ENCODE peak calls at places on chromosomes 1 and 21, in six cellular contexts. E is spleen, U is stomach, L is upper lobe of left lung, S is heart left ventricle, M is IMR-90. O is an unnamed sample.

GRCh38 chr1:111032295-111032897 is 68.7 kb upstream of the LRIF1 start:
- DNase-seq in L (no peak), U (no peak), M (peak; percentile 27), S (no peak), E (no peak), O (no peak)

GRCh38 chr21:16741228-16741665 is 771.6 kb upstream of the CXADR start:
- DNase-seq in L (no peak), M (no peak), E (no peak), U (no peak), S (peak; percentile 44), O (no peak)

GRCh38 chr1:167618366-167618765 is 11.7 kb upstream of the RCSD1 start:
- DNase-seq in S (no peak), E (peak; percentile 82), L (no peak), M (no peak), U (no peak), O (peak; percentile 43)

GRCh38 chr1:16257968-16258367 is 21.0 kb upstream of the CPLANE2 start:
- DNase-seq in U (no peak), S (no peak), M (no peak), E (no peak), L (no peak), O (no peak)

GRCh38 chr1:21200767-21201166 is 24.1 kb upstream of the EIF4G3 start:
- DNase-seq in L (no peak), U (no peak), M (peak; percentile 62), S (no peak), E (no peak), O (no peak)

GRCh38 chr1:182565537-182565936 is 23.5 kb downstream of the RNASEL start:
- DNase-seq in M (no peak), E (no peak), U (no peak), S (no peak), L (no peak), O (no peak)

GRCh38 chr1:77553568-77554291 is 128.7 kb downstream of the ZZZ3 start:
- DNase-seq in U (no peak), M (no peak), S (no peak), E (no peak), L (no peak), O (no peak)

GRCh38 chr1:17538428-17539130 is 919 bp upstream of the ARHGEF10L start:
- DNase-seq in U (no peak), M (peak; percentile 44), S (peak; percentile 48), E (no peak), L (no peak), O (no peak)

GRCh38 chr1:231139125-231139649 is 22.7 kb upstream of the TRIM67 start:
- DNase-seq in M (peak; percentile 58), S (no peak), E (no peak), U (no peak), L (no peak), O (no peak)

GRCh38 chr1:187053876-187054275 is 225.1 kb downstream of the PLA2G4A start:
- DNase-seq in E (no peak), L (no peak), U (no peak), M (no peak), S (no peak), O (no peak)

GRCh38 chr1:2353215-2353906 is 38.0 kb downstream of the MORN1 start:
- DNase-seq in E (peak; percentile 44), L (no peak), U (no peak), S (peak; percentile 23), M (no peak), O (no peak)

GRCh38 chr1:9417695-9418094 is 121.6 kb upstream of the SLC25A33 start:
- DNase-seq in U (no peak), E (no peak), M (no peak), L (no peak), S (no peak), O (no peak)

GRCh38 chr1:18109756-18110597 is 2.4 kb downstream of the IGSF21 start:
- DNase-seq in E (peak; percentile 78), L (peak; percentile 83), M (no peak), U (peak; percentile 36), S (peak; percentile 66), O (peak; percentile 29)

GRCh38 chr1:23428136-23428905 is 3.8 kb upstream of the TCEA3 start:
- DNase-seq in E (no peak), M (no peak), L (no peak), S (no peak), U (no peak), O (no peak)

GRCh38 chr1:237104096-237104495 is 62.1 kb downstream of the RYR2 start:
- DNase-seq in S (no peak), U (no peak), E (no peak), M (no peak), L (no peak), O (no peak)

GRCh38 chr1:9374748-9375345 is 82.2 kb downstream of the SPSB1 start:
- DNase-seq in E (no peak), L (no peak), S (no peak), M (no peak), U (no peak), O (no peak)

GRCh38 chr21:38802050-38803026 is 3.4 kb upstream of the ETS2 start:
- DNase-seq in E (no peak), L (no peak), S (no peak), M (peak; percentile 57), U (no peak), O (no peak)

GRCh38 chr1:198763298-198763714 is 124.5 kb downstream of the PTPRC start:
- DNase-seq in S (no peak), M (peak; percentile 11), L (no peak), E (no peak), U (no peak), O (no peak)

GRCh38 chr1:84083321-84083720 is 60.8 kb upstream of the PRKACB start:
- DNase-seq in L (no peak), S (no peak), U (no peak), E (no peak), M (no peak), O (no peak)

GRCh38 chr1:151839457-151840409 is at the start of gene C2CD4D:
- DNase-seq in L (peak; percentile 91), S (no peak), U (peak; percentile 76), M (no peak), E (peak; percentile 83), O (peak; percentile 91)

GRCh38 chr1:41613646-41614592 is 129.4 kb upstream of the EDN2 start:
- DNase-seq in M (peak; percentile 86), U (no peak), E (no peak), S (no peak), L (peak; percentile 28), O (no peak)

GRCh38 chr1:222634180-222635013 is 16.5 kb downstream of the MIA3 start:
- DNase-seq in U (peak; percentile 67), M (peak; percentile 90), E (no peak), L (no peak), S (no peak), O (peak; percentile 89)

GRCh38 chr21:45831991-45832740 is 149.4 kb upstream of the COL6A1 start:
- DNase-seq in E (no peak), L (no peak), S (no peak), U (no peak), M (peak; percentile 71), O (peak; percentile 72)

GRCh38 chr1:32337855-32338636 is 2.0 kb upstream of the MARCKSL1 start:
- DNase-seq in M (peak; percentile 31), U (peak; percentile 40), L (peak; percentile 84), S (peak; percentile 58), E (peak; percentile 91), O (no peak)

DNA sequence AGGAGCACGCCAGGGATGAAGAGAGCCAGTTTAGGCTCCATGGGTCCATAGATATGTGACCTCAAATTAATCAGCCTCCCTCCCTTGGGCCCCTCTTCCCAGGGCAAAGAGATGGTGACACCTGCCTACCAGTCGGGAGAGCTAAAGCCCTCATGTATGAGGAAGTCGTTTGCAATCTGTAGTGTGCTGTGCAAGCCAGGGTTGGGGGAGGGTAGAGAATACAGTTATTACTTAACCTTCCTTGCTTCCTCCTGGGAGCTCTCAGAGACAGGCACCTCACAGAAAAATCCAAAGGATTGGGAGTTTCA is 4.0 kb downstream of the PGLYRP4 start:
- DNase-seq in M (no peak), U (no peak), E (no peak), S (no peak), L (no peak), O (no peak)
- TF ChIP-seq CTCF in M (no peak), U (no peak), E (no peak), S (no peak), L (no peak), O (no peak)

GRCh38 chr1:25829046-25829445 is 9.3 kb downstream of the MTFR1L start:
- DNase-seq in U (no peak), S (no peak), M (no peak), E (no peak), L (no peak), O (no peak)
- TF ChIP-seq POLR2A in U (no peak), S (no peak), M (no peak), E (no peak), L (no peak), O (no peak)

DNA sequence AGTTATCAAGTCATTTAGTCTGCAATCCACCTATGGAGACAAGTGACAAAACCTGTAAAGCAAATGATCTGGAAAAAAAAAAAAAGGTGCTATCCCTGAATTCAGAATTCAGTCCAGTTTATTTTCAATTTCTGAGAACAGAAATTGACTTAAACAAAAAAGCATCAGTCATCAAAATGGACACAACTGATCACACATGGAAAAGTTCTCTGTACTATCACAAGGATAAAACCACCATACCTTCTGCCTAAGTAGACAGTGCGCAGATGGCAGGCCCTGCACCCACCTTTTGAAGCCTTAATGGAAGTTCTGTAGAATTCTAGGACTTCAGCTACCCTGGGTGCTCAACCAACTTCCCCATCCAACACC is 3.5 kb downstream of the PABPC4 start:
- DNase-seq in S (no peak), U (no peak), L (no peak), M (no peak), E (no peak), O (no peak)
- H3K4me3 ChIP-seq in S (peak overlapping the region; percentile 77), U (peak overlapping the region; percentile 98), L (no peak overlapping the region), M (no peak overlapping the region), E (no peak overlapping the region), O (no peak overlapping the region)

GRCh38 chr1:43781574-43781973 is 74.2 kb downstream of the ST3GAL3 start:
- DNase-seq in L (no peak), U (no peak), E (no peak), M (no peak), S (no peak), O (no peak)

GRCh38 chr1:43783096-43783670 is 75.8 kb downstream of the ST3GAL3 start:
- DNase-seq in L (no peak), S (no peak), M (no peak), E (no peak), U (no peak), O (no peak)

GRCh38 chr1:43776043-43776761 is 68.9 kb downstream of the ST3GAL3 start:
- DNase-seq in L (no peak), S (no peak), E (no peak), M (peak; percentile 89), U (no peak), O (no peak)

GRCh38 chr1:43779805-43780403 is 72.6 kb downstream of the ST3GAL3 start:
- DNase-seq in S (no peak), L (no peak), U (no peak), M (no peak), E (no peak), O (no peak)

GRCh38 chr1:43779266-43779665 is 71.9 kb downstream of the ST3GAL3 start:
- DNase-seq in U (no peak), E (no peak), S (no peak), M (no peak), L (no peak), O (no peak)
- TF ChIP-seq CTCF in U (no peak), E (no peak), S (no peak), M (no peak), L (no peak), O (no peak)

GRCh38 chr1:40508375-40509341 is at the start of gene EXO5:
- DNase-seq in E (peak; percentile 96), S (peak; percentile 88), M (peak; percentile 69), U (peak; percentile 82), L (peak; percentile 96), O (peak; percentile 67)
- TF ChIP-seq POLR2A in E (no peak), S (no peak), M (peak; percentile 51), U (no peak), L (peak; percentile 35), O (no peak)

O was measured in lower leg skin.